ENCODE peak calls at places on chromosomes 4 and X, in ten cellular contexts. One of them, this sample, is unnamed.

GRCh38 chr4:46931981-46932380 is 22.9 kb upstream of the COX7B2 start:
- DNase-seq in lower leg skin: no peak
- DNase-seq in MCF 10A: peak; percentile 59
- DNase-seq in breast epithelium: no peak
- DNase-seq in upper lobe of right lung: no peak
- DNase-seq in adrenal gland: no peak
- DNase-seq in bronchial epithelial cell: peak; percentile 31
- DNase-seq in RWPE1: no peak
- DNase-seq in dorsolateral prefrontal cortex: no peak
- DNase-seq in HCT116: no peak
- DNase-seq in this sample: no peak

GRCh38 chr4:141020801-141021261 is 112.4 kb downstream of the RNF150 start:
- DNase-seq in RWPE1: no peak
- DNase-seq in MCF 10A: no peak
- DNase-seq in lower leg skin: no peak
- DNase-seq in upper lobe of right lung: no peak
- DNase-seq in breast epithelium: no peak
- DNase-seq in dorsolateral prefrontal cortex: no peak
- DNase-seq in HCT116: no peak
- DNase-seq in adrenal gland: no peak
- DNase-seq in bronchial epithelial cell: no peak
- DNase-seq in this sample: no peak

GRCh38 chrX:107562482-107562881 is 65.8 kb upstream of the PRPS1 start:
- DNase-seq in adrenal gland: no peak
- DNase-seq in bronchial epithelial cell: peak; percentile 43
- DNase-seq in HCT116: no peak
- DNase-seq in lower leg skin: no peak
- DNase-seq in MCF 10A: no peak
- DNase-seq in dorsolateral prefrontal cortex: no peak
- DNase-seq in RWPE1: peak; percentile 18
- DNase-seq in breast epithelium: no peak
- DNase-seq in upper lobe of right lung: no peak
- DNase-seq in this sample: no peak

GRCh38 chr4:185257086-185257485 is 47.7 kb downstream of the SNX25 start:
- DNase-seq in lower leg skin: no peak
- DNase-seq in HCT116: no peak
- DNase-seq in adrenal gland: no peak
- DNase-seq in bronchial epithelial cell: no peak
- DNase-seq in RWPE1: no peak
- DNase-seq in MCF 10A: no peak
- DNase-seq in upper lobe of right lung: no peak
- DNase-seq in dorsolateral prefrontal cortex: no peak
- DNase-seq in breast epithelium: no peak
- DNase-seq in this sample: no peak

GRCh38 chrX:138157850-138158249 is 553.7 kb downstream of the FGF13 start:
- DNase-seq in upper lobe of right lung: no peak
- DNase-seq in dorsolateral prefrontal cortex: no peak
- DNase-seq in lower leg skin: no peak
- DNase-seq in RWPE1: no peak
- DNase-seq in adrenal gland: no peak
- DNase-seq in breast epithelium: no peak
- DNase-seq in HCT116: no peak
- DNase-seq in bronchial epithelial cell: no peak
- DNase-seq in MCF 10A: no peak
- DNase-seq in this sample: no peak

GRCh38 chr4:1187182-1187581 is 14.8 kb upstream of the SPON2 start:
- DNase-seq in adrenal gland: no peak
- DNase-seq in dorsolateral prefrontal cortex: no peak
- DNase-seq in lower leg skin: no peak
- DNase-seq in MCF 10A: no peak
- DNase-seq in RWPE1: no peak
- DNase-seq in upper lobe of right lung: no peak
- DNase-seq in breast epithelium: peak; percentile 16
- DNase-seq in bronchial epithelial cell: no peak
- DNase-seq in HCT116: no peak
- DNase-seq in this sample: no peak

GRCh38 chrX:103779156-103779555 is 2.5 kb downstream of the PLP1 start:
- DNase-seq in dorsolateral prefrontal cortex: peak; percentile 56
- DNase-seq in breast epithelium: no peak
- DNase-seq in bronchial epithelial cell: no peak
- DNase-seq in upper lobe of right lung: no peak
- DNase-seq in RWPE1: no peak
- DNase-seq in adrenal gland: peak; percentile 19
- DNase-seq in lower leg skin: no peak
- DNase-seq in MCF 10A: no peak
- DNase-seq in HCT116: no peak
- DNase-seq in this sample: no peak

GRCh38 chr4:15913631-15913970 is 24.9 kb downstream of the FGFBP1 start:
- DNase-seq in MCF 10A: peak; percentile 95
- DNase-seq in upper lobe of right lung: no peak
- DNase-seq in breast epithelium: no peak
- DNase-seq in lower leg skin: no peak
- DNase-seq in bronchial epithelial cell: peak; percentile 100
- DNase-seq in RWPE1: peak; percentile 81
- DNase-seq in dorsolateral prefrontal cortex: no peak
- DNase-seq in HCT116: peak; percentile 49
- DNase-seq in adrenal gland: no peak
- DNase-seq in this sample: no peak

GRCh38 chr4:147019061-147019460 is 73.4 kb upstream of the TTC29 start:
- DNase-seq in dorsolateral prefrontal cortex: no peak
- DNase-seq in HCT116: peak; percentile 36
- DNase-seq in adrenal gland: peak; percentile 59
- DNase-seq in bronchial epithelial cell: peak; percentile 54
- DNase-seq in lower leg skin: peak; percentile 65
- DNase-seq in upper lobe of right lung: peak; percentile 71
- DNase-seq in MCF 10A: peak; percentile 84
- DNase-seq in RWPE1: peak; percentile 34
- DNase-seq in breast epithelium: peak; percentile 24
- DNase-seq in this sample: peak; percentile 23

GRCh38 chr4:146232131-146232722 is 17.9 kb downstream of the REELD1 start:
- DNase-seq in RWPE1: peak; percentile 13
- DNase-seq in dorsolateral prefrontal cortex: no peak
- DNase-seq in MCF 10A: peak; percentile 60
- DNase-seq in upper lobe of right lung: no peak
- DNase-seq in HCT116: no peak
- DNase-seq in lower leg skin: no peak
- DNase-seq in bronchial epithelial cell: peak; percentile 84
- DNase-seq in breast epithelium: no peak
- DNase-seq in adrenal gland: no peak
- DNase-seq in this sample: no peak

GRCh38 chr4:54664400-54664799 is 6.6 kb downstream of the KIT start:
- DNase-seq in MCF 10A: no peak
- DNase-seq in lower leg skin: no peak
- DNase-seq in RWPE1: no peak
- DNase-seq in dorsolateral prefrontal cortex: no peak
- DNase-seq in HCT116: no peak
- DNase-seq in upper lobe of right lung: no peak
- DNase-seq in adrenal gland: no peak
- DNase-seq in breast epithelium: no peak
- DNase-seq in bronchial epithelial cell: no peak
- DNase-seq in this sample: no peak

GRCh38 chr4:168787801-168788200 is 222.3 kb downstream of the CBR4 start:
- DNase-seq in lower leg skin: no peak
- DNase-seq in breast epithelium: no peak
- DNase-seq in dorsolateral prefrontal cortex: no peak
- DNase-seq in MCF 10A: no peak
- DNase-seq in bronchial epithelial cell: no peak
- DNase-seq in HCT116: no peak
- DNase-seq in RWPE1: no peak
- DNase-seq in adrenal gland: no peak
- DNase-seq in upper lobe of right lung: no peak
- DNase-seq in this sample: no peak

GRCh38 chr4:112416464-112416863 is 99.5 kb downstream of the NEUROG2 start:
- DNase-seq in adrenal gland: no peak
- DNase-seq in RWPE1: no peak
- DNase-seq in breast epithelium: no peak
- DNase-seq in upper lobe of right lung: no peak
- DNase-seq in dorsolateral prefrontal cortex: no peak
- DNase-seq in lower leg skin: no peak
- DNase-seq in bronchial epithelial cell: peak; percentile 84
- DNase-seq in MCF 10A: peak; percentile 51
- DNase-seq in HCT116: no peak
- DNase-seq in this sample: no peak

GRCh38 chrX:11381464-11381863 is 88.3 kb downstream of the AMELX start:
- DNase-seq in RWPE1: peak; percentile 17
- DNase-seq in MCF 10A: peak; percentile 78
- DNase-seq in dorsolateral prefrontal cortex: no peak
- DNase-seq in adrenal gland: peak; percentile 22
- DNase-seq in upper lobe of right lung: no peak
- DNase-seq in lower leg skin: peak; percentile 38
- DNase-seq in breast epithelium: no peak
- DNase-seq in HCT116: peak; percentile 24
- DNase-seq in bronchial epithelial cell: peak; percentile 56
- DNase-seq in this sample: no peak

GRCh38 chr4:22668301-22668700 is 24.4 kb upstream of the GBA3 start:
- DNase-seq in MCF 10A: peak; percentile 58
- DNase-seq in adrenal gland: no peak
- DNase-seq in bronchial epithelial cell: no peak
- DNase-seq in HCT116: no peak
- DNase-seq in upper lobe of right lung: no peak
- DNase-seq in dorsolateral prefrontal cortex: no peak
- DNase-seq in breast epithelium: no peak
- DNase-seq in lower leg skin: no peak
- DNase-seq in RWPE1: no peak
- DNase-seq in this sample: no peak

GRCh38 chrX:68681443-68681941 is 34.0 kb downstream of the STARD8 start:
- DNase-seq in breast epithelium: no peak
- DNase-seq in HCT116: no peak
- DNase-seq in RWPE1: no peak
- DNase-seq in dorsolateral prefrontal cortex: no peak
- DNase-seq in lower leg skin: no peak
- DNase-seq in upper lobe of right lung: no peak
- DNase-seq in MCF 10A: no peak
- DNase-seq in bronchial epithelial cell: no peak
- DNase-seq in adrenal gland: no peak
- DNase-seq in this sample: no peak

GRCh38 chrX:7088968-7089615 is 58.4 kb upstream of the STS start:
- DNase-seq in breast epithelium: no peak
- DNase-seq in upper lobe of right lung: no peak
- DNase-seq in lower leg skin: no peak
- DNase-seq in dorsolateral prefrontal cortex: no peak
- DNase-seq in bronchial epithelial cell: no peak
- DNase-seq in HCT116: no peak
- DNase-seq in RWPE1: no peak
- DNase-seq in adrenal gland: no peak
- DNase-seq in MCF 10A: peak; percentile 5
- DNase-seq in this sample: no peak
- TF ChIP-seq CTCF in breast epithelium: no peak
- TF ChIP-seq CTCF in upper lobe of right lung: no peak
- TF ChIP-seq CTCF in lower leg skin: no peak
- TF ChIP-seq CTCF in dorsolateral prefrontal cortex: no peak
- TF ChIP-seq CTCF in bronchial epithelial cell: no peak
- TF ChIP-seq CTCF in HCT116: no peak
- TF ChIP-seq CTCF in RWPE1: no peak
- TF ChIP-seq CTCF in adrenal gland: no peak
- TF ChIP-seq CTCF in MCF 10A: no peak
- TF ChIP-seq CTCF in this sample: no peak

GRCh38 chr4:19486400-19486799 is 765.3 kb upstream of the SLIT2 start:
- DNase-seq in adrenal gland: no peak
- DNase-seq in upper lobe of right lung: no peak
- DNase-seq in lower leg skin: no peak
- DNase-seq in dorsolateral prefrontal cortex: no peak
- DNase-seq in MCF 10A: peak; percentile 53
- DNase-seq in HCT116: no peak
- DNase-seq in bronchial epithelial cell: peak; percentile 21
- DNase-seq in breast epithelium: no peak
- DNase-seq in RWPE1: no peak
- DNase-seq in this sample: no peak
- TF ChIP-seq CTCF in adrenal gland: no peak
- TF ChIP-seq CTCF in upper lobe of right lung: no peak
- TF ChIP-seq CTCF in lower leg skin: no peak
- TF ChIP-seq CTCF in dorsolateral prefrontal cortex: no peak
- TF ChIP-seq CTCF in MCF 10A: peak; percentile 25
- TF ChIP-seq CTCF in HCT116: peak; percentile 19
- TF ChIP-seq CTCF in bronchial epithelial cell: peak; percentile 43
- TF ChIP-seq CTCF in breast epithelium: no peak
- TF ChIP-seq CTCF in RWPE1: peak; percentile 7
- TF ChIP-seq CTCF in this sample: no peak

DNA sequence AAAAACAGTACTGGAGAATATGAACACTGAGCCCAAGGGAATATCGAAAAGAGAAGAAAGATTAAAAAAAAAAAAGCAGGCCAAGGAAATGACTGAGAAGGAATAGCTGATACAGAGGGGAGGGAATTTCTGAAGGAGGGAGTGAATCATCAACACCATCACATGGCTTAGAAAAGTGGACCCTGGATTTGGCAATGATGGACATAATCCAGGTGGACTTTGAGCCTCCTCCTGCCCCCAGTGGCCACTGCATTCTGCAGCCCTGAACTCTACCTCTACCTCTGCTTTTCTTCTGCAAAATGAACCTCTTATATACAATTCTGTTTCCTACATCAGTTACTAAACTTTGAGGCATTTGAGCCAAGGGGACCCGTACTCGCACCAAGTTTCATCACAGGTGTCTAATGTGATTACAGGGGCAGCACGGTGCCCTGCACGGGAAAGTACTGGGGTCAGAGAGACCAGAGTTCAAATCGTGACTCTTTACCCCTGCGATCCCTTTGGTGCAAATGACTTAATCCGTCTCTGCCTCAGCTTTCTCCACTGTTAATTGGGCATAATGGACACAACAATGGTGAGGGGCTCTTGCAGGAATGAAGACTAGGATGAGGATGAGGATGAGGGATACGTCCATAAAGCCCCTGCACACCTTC is 1.1 kb downstream of the OCIAD2 start:
- DNase-seq in dorsolateral prefrontal cortex: no peak
- DNase-seq in HCT116: no peak
- DNase-seq in bronchial epithelial cell: peak; percentile 74
- DNase-seq in adrenal gland: no peak
- DNase-seq in lower leg skin: no peak
- DNase-seq in MCF 10A: peak; percentile 82
- DNase-seq in RWPE1: peak; percentile 68
- DNase-seq in breast epithelium: no peak
- DNase-seq in upper lobe of right lung: no peak
- DNase-seq in this sample: no peak
- TF ChIP-seq CTCF in dorsolateral prefrontal cortex: no peak
- TF ChIP-seq CTCF in HCT116: no peak
- TF ChIP-seq CTCF in bronchial epithelial cell: peak; percentile 11
- TF ChIP-seq CTCF in adrenal gland: no peak
- TF ChIP-seq CTCF in lower leg skin: no peak
- TF ChIP-seq CTCF in MCF 10A: no peak
- TF ChIP-seq CTCF in RWPE1: no peak
- TF ChIP-seq CTCF in breast epithelium: no peak
- TF ChIP-seq CTCF in upper lobe of right lung: no peak
- TF ChIP-seq CTCF in this sample: no peak

GRCh38 chr4:20311863-20312262 is 60.2 kb downstream of the SLIT2 start:
- DNase-seq in dorsolateral prefrontal cortex: no peak
- DNase-seq in RWPE1: no peak
- DNase-seq in breast epithelium: no peak
- DNase-seq in upper lobe of right lung: no peak
- DNase-seq in adrenal gland: no peak
- DNase-seq in MCF 10A: no peak
- DNase-seq in lower leg skin: no peak
- DNase-seq in bronchial epithelial cell: no peak
- DNase-seq in HCT116: no peak
- DNase-seq in this sample: no peak

GRCh38 chr4:20301161-20301560 is 49.5 kb downstream of the SLIT2 start:
- DNase-seq in upper lobe of right lung: no peak
- DNase-seq in lower leg skin: no peak
- DNase-seq in RWPE1: no peak
- DNase-seq in MCF 10A: no peak
- DNase-seq in dorsolateral prefrontal cortex: no peak
- DNase-seq in breast epithelium: no peak
- DNase-seq in HCT116: no peak
- DNase-seq in adrenal gland: no peak
- DNase-seq in bronchial epithelial cell: no peak
- DNase-seq in this sample: no peak

GRCh38 chr4:20305976-20306375 is 54.3 kb downstream of the SLIT2 start:
- DNase-seq in lower leg skin: no peak
- DNase-seq in MCF 10A: peak; percentile 34
- DNase-seq in bronchial epithelial cell: no peak
- DNase-seq in adrenal gland: no peak
- DNase-seq in RWPE1: no peak
- DNase-seq in breast epithelium: no peak
- DNase-seq in upper lobe of right lung: no peak
- DNase-seq in HCT116: no peak
- DNase-seq in dorsolateral prefrontal cortex: no peak
- DNase-seq in this sample: no peak
- TF ChIP-seq CTCF in lower leg skin: no peak
- TF ChIP-seq CTCF in MCF 10A: no peak
- TF ChIP-seq CTCF in bronchial epithelial cell: peak; percentile 21
- TF ChIP-seq CTCF in adrenal gland: no peak
- TF ChIP-seq CTCF in RWPE1: no peak
- TF ChIP-seq CTCF in breast epithelium: no peak
- TF ChIP-seq CTCF in upper lobe of right lung: peak; percentile 22
- TF ChIP-seq CTCF in HCT116: no peak
- TF ChIP-seq CTCF in dorsolateral prefrontal cortex: peak; percentile 84
- TF ChIP-seq CTCF in this sample: no peak